ENCODE peak calls at places on chromosomes 2 and 18, in eight cellular contexts. One of them, this sample, is unnamed.

GRCh38 chr2:54360055-54360792 is 95.9 kb upstream of the SPTBN1 start:
- DNase-seq in NCI-H1092 treated with DMSO at 0.1 percent for 48 hours: peak; percentile 39
- DNase-seq in heart right ventricle: peak; percentile 83
- DNase-seq in NCI-H2171 treated with DMSO at 0.1 percent for 48 hours: no peak
- DNase-seq in stimulated activated CD4-positive, alpha-beta T cell treated with anti-CD3 and anti-CD28 coated beads, Interleukin-2, amount 100 ng/mL, for 4 hours: no peak
- DNase-seq in endodermal cell: no peak
- DNase-seq in nephron progenitor cell: no peak
- DNase-seq in A549: no peak
- DNase-seq in this sample: peak; percentile 17

GRCh38 chr18:62850619-62851306 is 135.4 kb downstream of the PHLPP1 start:
- DNase-seq in heart right ventricle: peak; percentile 7
- DNase-seq in A549: no peak
- DNase-seq in stimulated activated CD4-positive, alpha-beta T cell treated with anti-CD3 and anti-CD28 coated beads, Interleukin-2, amount 100 ng/mL, for 4 hours: no peak
- DNase-seq in NCI-H2171 treated with DMSO at 0.1 percent for 48 hours: no peak
- DNase-seq in endodermal cell: no peak
- DNase-seq in NCI-H1092 treated with DMSO at 0.1 percent for 48 hours: no peak
- DNase-seq in nephron progenitor cell: no peak
- DNase-seq in this sample: no peak

GRCh38 chr2:60552096-60552850 is 1.2 kb downstream of the BCL11A start:
- DNase-seq in nephron progenitor cell: peak; percentile 63
- DNase-seq in endodermal cell: peak; percentile 81
- DNase-seq in heart right ventricle: no peak
- DNase-seq in stimulated activated CD4-positive, alpha-beta T cell treated with anti-CD3 and anti-CD28 coated beads, Interleukin-2, amount 100 ng/mL, for 4 hours: no peak
- DNase-seq in NCI-H2171 treated with DMSO at 0.1 percent for 48 hours: peak; percentile 30
- DNase-seq in A549: peak; percentile 17
- DNase-seq in NCI-H1092 treated with DMSO at 0.1 percent for 48 hours: peak; percentile 46
- DNase-seq in this sample: no peak

GRCh38 chr2:179298666-179299065 is 34.0 kb upstream of the SESTD1 start:
- DNase-seq in A549: no peak
- DNase-seq in NCI-H2171 treated with DMSO at 0.1 percent for 48 hours: no peak
- DNase-seq in NCI-H1092 treated with DMSO at 0.1 percent for 48 hours: no peak
- DNase-seq in endodermal cell: no peak
- DNase-seq in heart right ventricle: no peak
- DNase-seq in nephron progenitor cell: no peak
- DNase-seq in stimulated activated CD4-positive, alpha-beta T cell treated with anti-CD3 and anti-CD28 coated beads, Interleukin-2, amount 100 ng/mL, for 4 hours: no peak
- DNase-seq in this sample: no peak

GRCh38 chr2:160576054-160576499 is 82.5 kb upstream of the RBMS1 start:
- DNase-seq in NCI-H1092 treated with DMSO at 0.1 percent for 48 hours: no peak
- DNase-seq in NCI-H2171 treated with DMSO at 0.1 percent for 48 hours: no peak
- DNase-seq in A549: peak; percentile 52
- DNase-seq in heart right ventricle: no peak
- DNase-seq in nephron progenitor cell: no peak
- DNase-seq in endodermal cell: no peak
- DNase-seq in stimulated activated CD4-positive, alpha-beta T cell treated with anti-CD3 and anti-CD28 coated beads, Interleukin-2, amount 100 ng/mL, for 4 hours: no peak
- DNase-seq in this sample: no peak

GRCh38 chr18:34999734-35000397 is 41.3 kb upstream of the MAPRE2 start:
- DNase-seq in NCI-H2171 treated with DMSO at 0.1 percent for 48 hours: peak; percentile 9
- DNase-seq in endodermal cell: peak; percentile 43
- DNase-seq in NCI-H1092 treated with DMSO at 0.1 percent for 48 hours: no peak
- DNase-seq in heart right ventricle: no peak
- DNase-seq in A549: no peak
- DNase-seq in stimulated activated CD4-positive, alpha-beta T cell treated with anti-CD3 and anti-CD28 coated beads, Interleukin-2, amount 100 ng/mL, for 4 hours: no peak
- DNase-seq in nephron progenitor cell: peak; percentile 60
- DNase-seq in this sample: peak; percentile 59

GRCh38 chr2:64220285-64220684 is 76.1 kb upstream of the PELI1 start:
- DNase-seq in NCI-H2171 treated with DMSO at 0.1 percent for 48 hours: no peak
- DNase-seq in stimulated activated CD4-positive, alpha-beta T cell treated with anti-CD3 and anti-CD28 coated beads, Interleukin-2, amount 100 ng/mL, for 4 hours: no peak
- DNase-seq in heart right ventricle: no peak
- DNase-seq in endodermal cell: no peak
- DNase-seq in NCI-H1092 treated with DMSO at 0.1 percent for 48 hours: no peak
- DNase-seq in A549: no peak
- DNase-seq in nephron progenitor cell: no peak
- DNase-seq in this sample: no peak

GRCh38 chr18:28485210-28485801 is 308.4 kb upstream of the CDH2 start:
- DNase-seq in NCI-H1092 treated with DMSO at 0.1 percent for 48 hours: no peak
- DNase-seq in heart right ventricle: no peak
- DNase-seq in NCI-H2171 treated with DMSO at 0.1 percent for 48 hours: no peak
- DNase-seq in nephron progenitor cell: no peak
- DNase-seq in A549: no peak
- DNase-seq in stimulated activated CD4-positive, alpha-beta T cell treated with anti-CD3 and anti-CD28 coated beads, Interleukin-2, amount 100 ng/mL, for 4 hours: no peak
- DNase-seq in endodermal cell: no peak
- DNase-seq in this sample: no peak

GRCh38 chr2:230158468-230158867 is 61.3 kb downstream of the SP110 start:
- DNase-seq in NCI-H1092 treated with DMSO at 0.1 percent for 48 hours: no peak
- DNase-seq in heart right ventricle: no peak
- DNase-seq in nephron progenitor cell: no peak
- DNase-seq in stimulated activated CD4-positive, alpha-beta T cell treated with anti-CD3 and anti-CD28 coated beads, Interleukin-2, amount 100 ng/mL, for 4 hours: peak; percentile 9
- DNase-seq in A549: no peak
- DNase-seq in endodermal cell: no peak
- DNase-seq in NCI-H2171 treated with DMSO at 0.1 percent for 48 hours: no peak
- DNase-seq in this sample: no peak

GRCh38 chr2:45941758-45942738 is 290.6 kb downstream of the PRKCE start:
- DNase-seq in endodermal cell: no peak
- DNase-seq in A549: no peak
- DNase-seq in NCI-H2171 treated with DMSO at 0.1 percent for 48 hours: no peak
- DNase-seq in NCI-H1092 treated with DMSO at 0.1 percent for 48 hours: no peak
- DNase-seq in nephron progenitor cell: no peak
- DNase-seq in stimulated activated CD4-positive, alpha-beta T cell treated with anti-CD3 and anti-CD28 coated beads, Interleukin-2, amount 100 ng/mL, for 4 hours: no peak
- DNase-seq in heart right ventricle: no peak
- DNase-seq in this sample: no peak

GRCh38 chr2:235512699-235513053 is 18.8 kb downstream of the AGAP1 start:
- DNase-seq in NCI-H1092 treated with DMSO at 0.1 percent for 48 hours: no peak
- DNase-seq in stimulated activated CD4-positive, alpha-beta T cell treated with anti-CD3 and anti-CD28 coated beads, Interleukin-2, amount 100 ng/mL, for 4 hours: no peak
- DNase-seq in heart right ventricle: no peak
- DNase-seq in nephron progenitor cell: no peak
- DNase-seq in NCI-H2171 treated with DMSO at 0.1 percent for 48 hours: no peak
- DNase-seq in endodermal cell: no peak
- DNase-seq in A549: no peak
- DNase-seq in this sample: no peak

GRCh38 chr18:55339990-55340389 is 248.0 kb downstream of the TCF4 start:
- DNase-seq in A549: no peak
- DNase-seq in NCI-H2171 treated with DMSO at 0.1 percent for 48 hours: no peak
- DNase-seq in endodermal cell: no peak
- DNase-seq in stimulated activated CD4-positive, alpha-beta T cell treated with anti-CD3 and anti-CD28 coated beads, Interleukin-2, amount 100 ng/mL, for 4 hours: no peak
- DNase-seq in heart right ventricle: no peak
- DNase-seq in nephron progenitor cell: no peak
- DNase-seq in NCI-H1092 treated with DMSO at 0.1 percent for 48 hours: no peak
- DNase-seq in this sample: no peak

GRCh38 chr2:70765507-70765906 is 2.5 kb downstream of the ADD2 start:
- DNase-seq in stimulated activated CD4-positive, alpha-beta T cell treated with anti-CD3 and anti-CD28 coated beads, Interleukin-2, amount 100 ng/mL, for 4 hours: no peak
- DNase-seq in A549: no peak
- DNase-seq in endodermal cell: no peak
- DNase-seq in NCI-H1092 treated with DMSO at 0.1 percent for 48 hours: no peak
- DNase-seq in heart right ventricle: no peak
- DNase-seq in nephron progenitor cell: no peak
- DNase-seq in NCI-H2171 treated with DMSO at 0.1 percent for 48 hours: no peak
- DNase-seq in this sample: no peak

GRCh38 chr2:42328148-42328833 is 32.7 kb downstream of the COX7A2L start:
- DNase-seq in NCI-H1092 treated with DMSO at 0.1 percent for 48 hours: peak; percentile 15
- DNase-seq in nephron progenitor cell: no peak
- DNase-seq in stimulated activated CD4-positive, alpha-beta T cell treated with anti-CD3 and anti-CD28 coated beads, Interleukin-2, amount 100 ng/mL, for 4 hours: no peak
- DNase-seq in A549: peak; percentile 49
- DNase-seq in NCI-H2171 treated with DMSO at 0.1 percent for 48 hours: peak; percentile 22
- DNase-seq in endodermal cell: no peak
- DNase-seq in heart right ventricle: no peak
- DNase-seq in this sample: no peak

GRCh38 chr2:225288986-225289385 is 110.5 kb upstream of the NYAP2 start:
- DNase-seq in NCI-H2171 treated with DMSO at 0.1 percent for 48 hours: no peak
- DNase-seq in stimulated activated CD4-positive, alpha-beta T cell treated with anti-CD3 and anti-CD28 coated beads, Interleukin-2, amount 100 ng/mL, for 4 hours: no peak
- DNase-seq in A549: peak; percentile 37
- DNase-seq in endodermal cell: no peak
- DNase-seq in NCI-H1092 treated with DMSO at 0.1 percent for 48 hours: no peak
- DNase-seq in heart right ventricle: no peak
- DNase-seq in nephron progenitor cell: no peak
- DNase-seq in this sample: no peak

GRCh38 chr2:168992026-168992425 is 39.1 kb downstream of the ABCB11 start:
- DNase-seq in NCI-H2171 treated with DMSO at 0.1 percent for 48 hours: no peak
- DNase-seq in stimulated activated CD4-positive, alpha-beta T cell treated with anti-CD3 and anti-CD28 coated beads, Interleukin-2, amount 100 ng/mL, for 4 hours: no peak
- DNase-seq in nephron progenitor cell: no peak
- DNase-seq in NCI-H1092 treated with DMSO at 0.1 percent for 48 hours: no peak
- DNase-seq in endodermal cell: no peak
- DNase-seq in A549: no peak
- DNase-seq in heart right ventricle: no peak
- DNase-seq in this sample: no peak

GRCh38 chr2:128746356-128746755 is 427.7 kb upstream of the HS6ST1 start:
- DNase-seq in heart right ventricle: no peak
- DNase-seq in A549: no peak
- DNase-seq in NCI-H2171 treated with DMSO at 0.1 percent for 48 hours: no peak
- DNase-seq in nephron progenitor cell: no peak
- DNase-seq in endodermal cell: no peak
- DNase-seq in NCI-H1092 treated with DMSO at 0.1 percent for 48 hours: no peak
- DNase-seq in stimulated activated CD4-positive, alpha-beta T cell treated with anti-CD3 and anti-CD28 coated beads, Interleukin-2, amount 100 ng/mL, for 4 hours: no peak
- DNase-seq in this sample: no peak

This sample was measured in HEK293T.